ENCODE peak calls at places on chromosomes 4 and X, in four cellular contexts. Q, J, P and U are unnamed samples.

GRCh38 chrX:10549280-10549679 is 71.1 kb downstream of the MID1 start:
- DNase-seq in Q (no peak), P (no peak), J (no peak), U (no peak)

GRCh38 chrX:136310411-136310810 is 9.6 kb downstream of the ADGRG4 start:
- DNase-seq in Q (no peak), J (no peak), P (no peak), U (no peak)

GRCh38 chr4:169115897-169116254 is 105.8 kb upstream of the CBR4 start:
- DNase-seq in P (peak), J (no peak), Q (no peak), U (peak)

GRCh38 chrX:27728291-27728690 is 79.5 kb upstream of the MAGEB10 start:
- DNase-seq in Q (no peak), J (no peak), P (no peak), U (peak)

GRCh38 chr4:26034849-26035248 is 120.8 kb downstream of the SMIM20 start:
- DNase-seq in Q (no peak), P (no peak), J (no peak), U (no peak)

GRCh38 chr4:119585771-119586170 is 42.8 kb downstream of the PDE5A start:
- DNase-seq in Q (no peak), P (no peak), J (no peak), U (no peak)

GRCh38 chrX:110851780-110852179 is 56.2 kb upstream of the CHRDL1 start:
- DNase-seq in J (no peak), P (no peak), Q (no peak), U (no peak)

GRCh38 chr4:176319237-176319703 is 496 bp upstream of the SPCS3 start:
- DNase-seq in J (no peak), P (no peak), Q (no peak), U (no peak)

GRCh38 chrX:74925210-74926088 is at the start of gene NEXMIF:
- DNase-seq in P (no peak), J (peak), Q (no peak), U (no peak)

GRCh38 chrX:54479471-54480122 is 16.4 kb downstream of the FGD1 start:
- DNase-seq in P (no peak), J (no peak), Q (no peak), U (no peak)

GRCh38 chr4:159564615-159565014 is 461.7 kb downstream of the RAPGEF2 start:
- DNase-seq in P (no peak), J (no peak), Q (no peak), U (no peak)

GRCh38 chr4:111788046-111788642 is 357.1 kb upstream of the FAM241A start:
- DNase-seq in Q (no peak), P (no peak), J (no peak), U (no peak)

GRCh38 chrX:47030339-47030738 is 47.9 kb upstream of the RGN start:
- DNase-seq in J (no peak), P (peak), Q (no peak), U (no peak)

GRCh38 chr4:129336457-129336856 is 240.5 kb downstream of the C4orf33 start:
- DNase-seq in J (no peak), P (no peak), Q (no peak), U (no peak)

GRCh38 chr4:128776794-128777216 is 32.7 kb upstream of the JADE1 start:
- DNase-seq in J (peak), Q (peak), P (peak), U (peak)

GRCh38 chr4:2817701-2818350 is 24.9 kb downstream of the SH3BP2 start:
- DNase-seq in P (no peak), J (no peak), Q (peak), U (no peak)

GRCh38 chrX:108439434-108439883 is at the start of gene COL4A5:
- DNase-seq in P (peak), J (peak), Q (peak), U (peak)

DNA sequence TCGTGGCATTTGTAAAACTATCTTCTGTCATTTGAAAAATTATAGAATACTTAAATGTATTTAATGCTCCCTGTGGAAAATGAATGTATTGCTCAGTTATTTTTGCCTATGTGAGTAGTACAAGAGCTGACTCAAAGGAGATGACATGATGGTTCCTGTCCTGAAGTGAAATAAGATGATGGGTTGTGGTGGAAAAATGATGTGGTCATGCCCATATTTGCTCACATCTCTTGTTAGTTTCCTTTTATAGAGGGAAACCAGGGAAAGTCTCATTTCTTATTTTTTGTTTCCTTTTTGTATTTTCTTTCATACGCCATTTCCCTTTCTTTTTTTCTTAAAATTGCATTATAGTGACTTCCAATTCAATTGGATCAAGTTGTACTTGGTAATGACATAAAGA is 23.7 kb downstream of the PLS3 start:
- DNase-seq in J (no peak), Q (no peak), P (no peak), U (no peak)
- H3K27ac ChIP-seq in J (no peak), Q (no peak), P (no peak), U (peak)

GRCh38 chrX:40096395-40097091 is 1.2 kb downstream of the BCOR start:
- DNase-seq in J (no peak), Q (peak), P (no peak), U (no peak)

GRCh38 chrX:40093586-40093985 is 4.2 kb downstream of the BCOR start:
- DNase-seq in J (no peak), Q (no peak), P (no peak), U (no peak)

GRCh38 chrX:40095588-40096394 is 2.0 kb downstream of the BCOR start:
- DNase-seq in Q (peak), P (no peak), J (no peak), U (no peak)

GRCh38 chrX:40094041-40094899 is 3.5 kb downstream of the BCOR start:
- DNase-seq in P (no peak), Q (peak), J (no peak), U (no peak)

DNA sequence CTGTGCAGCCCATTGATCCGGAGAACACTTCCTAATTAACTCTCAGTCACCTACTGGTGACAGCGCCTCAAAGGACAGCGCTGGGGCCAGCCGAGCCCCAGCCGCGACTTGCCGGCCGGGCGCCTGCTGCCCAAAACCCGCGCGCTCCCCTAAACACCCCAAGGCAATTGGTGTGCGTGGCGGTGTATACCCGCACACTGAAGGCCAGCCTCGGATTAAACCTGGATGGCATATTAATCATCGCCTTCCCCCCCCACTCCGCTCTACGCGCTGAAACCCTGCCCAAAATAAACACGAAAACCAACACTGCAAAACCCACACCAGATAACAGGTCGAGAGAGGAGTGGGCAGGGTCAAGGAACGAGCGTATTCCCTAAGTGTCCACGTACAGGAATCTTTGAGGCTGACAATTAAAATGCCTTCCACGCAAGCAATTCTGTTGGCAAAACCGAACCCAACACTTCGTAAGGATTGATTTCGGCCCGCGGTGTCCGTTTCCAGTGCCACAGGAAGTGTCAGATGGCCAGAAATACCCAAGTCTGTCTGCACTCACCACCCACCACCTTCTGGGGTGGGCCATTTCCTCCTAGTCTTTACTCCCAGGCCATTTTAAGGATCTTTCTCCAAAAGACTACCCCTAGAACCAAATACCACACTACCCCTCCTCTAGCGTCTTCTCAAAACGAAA is 2.7 kb downstream of the BCOR start:
- DNase-seq in J (no peak), Q (no peak), P (no peak), U (no peak)
- H3K27ac ChIP-seq in J (peak), Q (peak), P (no peak), U (peak)

DNA sequence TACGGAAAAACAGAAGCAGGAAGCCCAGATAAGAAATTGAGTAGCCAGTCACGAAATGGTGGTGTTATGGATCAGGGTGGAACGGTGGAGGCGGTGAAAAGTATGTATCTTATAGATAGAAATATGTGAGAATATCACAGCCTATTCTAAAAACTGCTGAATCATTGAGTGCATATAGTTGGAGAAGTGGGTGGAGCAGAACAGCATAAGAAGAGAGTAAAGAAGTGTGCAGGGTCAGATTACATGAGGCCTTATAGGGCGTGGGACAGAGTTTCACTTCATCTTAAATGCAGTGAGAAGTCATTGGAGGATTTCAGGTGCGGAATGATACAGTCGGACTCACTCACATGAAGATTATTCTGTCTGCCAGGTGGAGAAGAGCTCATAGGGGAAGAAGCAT is 293.1 kb downstream of the TRIML1 start:
- DNase-seq in Q (no peak), P (no peak), J (no peak), U (no peak)
- H3K27ac ChIP-seq in Q (no peak), P (no peak), J (no peak), U (no peak)

DNA sequence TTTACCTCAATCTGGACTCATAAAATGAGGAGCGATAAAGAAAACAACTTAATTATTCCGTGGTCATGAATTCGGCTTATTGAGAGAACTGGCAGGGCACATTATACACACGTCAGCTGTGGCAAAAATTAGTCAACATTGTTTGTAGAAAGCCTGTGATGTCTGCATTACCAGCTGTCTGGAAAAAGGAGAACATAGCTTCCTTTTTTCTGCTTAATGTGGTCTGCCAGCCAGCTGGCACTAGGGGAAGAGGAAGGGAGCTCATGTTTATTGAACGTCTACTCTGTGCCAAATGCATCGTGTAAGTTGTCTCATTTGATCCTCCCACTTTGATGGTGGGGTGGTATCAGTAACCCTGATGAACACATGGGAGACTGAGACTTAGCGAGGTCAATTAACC is 367.6 kb downstream of the ARHGAP24 start:
- DNase-seq in P (no peak), Q (no peak), J (no peak), U (no peak)
- H3K27ac ChIP-seq in P (no peak), Q (no peak), J (no peak), U (no peak)